ENCODE peak calls at places on chromosomes 6 and 20, in nine cellular contexts. Z, C, P, S, R, M, O, K and L are unnamed samples. For H3K9me3, the result is how much of the 10 kb centered on the place peaks cover.

GRCh38 chr6:169099411-169100202 is 154.0 kb downstream of the THBS2 start:
- DNase-seq in Z (no peak), C (no peak), P (peak), S (no peak), R (no peak), M (no peak), O (peak), K (peak), L (no peak)

GRCh38 chr6:30219244-30219643 is 6.0 kb upstream of the TRIM26 start:
- DNase-seq in Z (peak), C (no peak), P (peak), S (no peak), R (no peak), M (peak), O (peak), K (peak), L (peak)

GRCh38 chr6:136947037-136947436 is 24.9 kb downstream of the SLC35D3 start:
- DNase-seq in Z (no peak), C (no peak), P (no peak), S (no peak), R (no peak), M (no peak), O (no peak), K (no peak), L (no peak)

GRCh38 chr20:52731086-52731485 is 241.1 kb upstream of the TSHZ2 start:
- DNase-seq in Z (no peak), C (no peak), P (no peak), S (no peak), R (no peak), M (no peak), O (no peak), K (no peak), L (no peak)

GRCh38 chr6:127855542-127856159 is 45.2 kb downstream of the THEMIS start:
- DNase-seq in Z (peak), C (no peak), P (peak), S (no peak), R (no peak), M (peak), O (peak), K (no peak), L (peak)

GRCh38 chr6:107118976-107119375 is 3.7 kb upstream of the BEND3 start:
- DNase-seq in Z (peak), C (no peak), P (no peak), S (no peak), R (no peak), M (no peak), O (peak), K (no peak), L (no peak)

GRCh38 chr6:136012948-136013347 is 161.4 kb downstream of the PDE7B start:
- DNase-seq in Z (no peak), C (no peak), P (peak), S (no peak), R (no peak), M (no peak), O (no peak), K (no peak), L (no peak)

GRCh38 chr20:9532069-9532809 is 17.8 kb downstream of the LAMP5 start:
- DNase-seq in Z (no peak), C (no peak), P (no peak), S (no peak), R (no peak), M (no peak), O (no peak), K (no peak), L (no peak)

GRCh38 chr6:24901698-24902328 is 33.9 kb downstream of the RIPOR2 start:
- DNase-seq in Z (no peak), C (no peak), P (no peak), S (no peak), R (no peak), M (no peak), O (no peak), K (no peak), L (no peak)

GRCh38 chr20:2386516-2387179 is 5.9 kb downstream of the TGM6 start:
- DNase-seq in Z (no peak), C (no peak), P (peak), S (no peak), R (no peak), M (no peak), O (peak), K (peak), L (no peak)

GRCh38 chr6:135423649-135424128 is 73.9 kb downstream of the AHI1 start:
- DNase-seq in Z (peak), C (no peak), P (peak), S (no peak), R (no peak), M (no peak), O (peak), K (peak), L (no peak)

GRCh38 chr20:25120920-25121319 is 39.0 kb upstream of the VSX1 start:
- DNase-seq in Z (no peak), C (no peak), P (no peak), S (no peak), R (no peak), M (no peak), O (no peak), K (no peak), L (no peak)

GRCh38 chr6:8017705-8018104 is 46.5 kb downstream of the BLOC1S5 start:
- DNase-seq in Z (no peak), C (no peak), P (no peak), S (no peak), R (no peak), M (no peak), O (no peak), K (no peak), L (no peak)

GRCh38 chr20:35735828-35736470 is 6.1 kb downstream of the RBM39 start:
- DNase-seq in Z (no peak), C (no peak), P (peak), S (no peak), R (no peak), M (no peak), O (no peak), K (no peak), L (no peak)

GRCh38 chr6:148682252-148682651 is 64.6 kb upstream of the UST start:
- DNase-seq in Z (no peak), C (no peak), P (no peak), S (no peak), R (no peak), M (no peak), O (no peak), K (no peak), L (no peak)

GRCh38 chr6:89035252-89036106 is 45.1 kb upstream of the PNRC1 start:
- DNase-seq in Z (peak), C (peak), P (peak), S (peak), R (peak), M (no peak), O (peak), K (peak), L (no peak)

GRCh38 chr6:91646649-91647048 is 1059.8 kb upstream of the MAP3K7 start:
- DNase-seq in Z (peak), C (no peak), P (no peak), S (no peak), R (no peak), M (no peak), O (no peak), K (no peak), L (no peak)
- H3K9me3 ChIP-seq in Z (under half), C (under half), P (under half), S (under half), R (under half), M (under half), O (under half), K (under half), L (under half)

GRCh38 chr6:155949256-155949655 is 493.6 kb upstream of the NOX3 start:
- DNase-seq in Z (no peak), C (no peak), P (no peak), S (no peak), R (no peak), M (no peak), O (no peak), K (no peak), L (no peak)

GRCh38 chr6:155946860-155947259 is 491.2 kb upstream of the NOX3 start:
- DNase-seq in Z (no peak), C (no peak), P (no peak), S (no peak), R (no peak), M (no peak), O (no peak), K (no peak), L (no peak)

GRCh38 chr6:155939253-155939652 is 483.6 kb upstream of the NOX3 start:
- DNase-seq in Z (no peak), C (no peak), P (no peak), S (no peak), R (no peak), M (no peak), O (no peak), K (no peak), L (no peak)

DNA sequence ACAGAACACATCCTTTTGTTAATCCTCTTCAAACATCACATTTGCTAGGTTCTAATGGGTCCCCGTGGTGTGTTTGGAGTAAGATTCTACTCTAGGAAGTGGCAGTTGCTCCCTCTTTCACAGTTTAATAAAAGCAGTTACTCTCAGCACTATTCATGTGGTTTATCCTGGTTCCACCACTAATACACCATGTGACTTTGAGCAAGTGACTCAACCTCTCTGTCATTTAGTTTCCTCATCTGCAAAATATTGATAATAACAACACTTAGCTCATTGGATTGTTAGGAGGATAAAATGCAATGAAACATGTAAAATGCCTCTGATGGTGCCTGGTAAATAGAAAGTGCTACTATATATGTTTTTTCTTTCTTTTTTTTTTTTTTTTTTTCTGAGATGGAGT is 488.0 kb upstream of the NOX3 start:
- DNase-seq in Z (no peak), C (no peak), P (no peak), S (no peak), R (no peak), M (no peak), O (no peak), K (peak), L (no peak)
- H3K9me3 ChIP-seq in Z (under half), C (under half), P (under half), S (under half), R (under half), M (under half), O (under half), K (under half), L (under half)

GRCh38 chr6:167664678-167665445 is 161.8 kb upstream of the AFDN start:
- DNase-seq in Z (no peak), C (no peak), P (no peak), S (no peak), R (peak), M (no peak), O (no peak), K (no peak), L (no peak)
- H3K9me3 ChIP-seq in Z (under half), C (under half), P (under half), S (under half), R (under half), M (under half), O (under half), K (under half), L (under half)

DNA sequence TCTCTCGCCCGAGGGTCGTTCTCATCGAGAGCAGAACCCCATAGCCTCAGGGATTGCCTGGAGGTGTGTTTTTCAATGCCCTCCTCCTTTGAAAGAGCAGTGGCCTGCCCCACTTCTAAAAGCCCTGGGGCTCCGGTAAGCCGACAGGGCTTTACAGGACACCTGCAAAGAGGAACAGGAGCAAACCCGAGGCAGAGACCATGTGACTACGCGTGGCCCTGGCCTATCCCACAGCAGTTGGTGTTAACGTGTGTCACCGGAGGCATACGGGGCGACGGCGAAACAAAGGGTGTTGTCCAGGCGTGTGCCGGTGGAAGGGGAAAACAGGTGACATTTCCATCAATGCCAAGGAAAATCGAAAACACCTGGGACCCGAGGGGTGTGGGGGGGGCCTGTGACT is 972.9 kb upstream of the DEFB115 start:
- DNase-seq in Z (no peak), C (no peak), P (no peak), S (no peak), R (no peak), M (no peak), O (no peak), K (no peak), L (no peak)
- H3K9me3 ChIP-seq in Z (under half), C (under half), P (under half), S (under half), R (under half), M (under half), O (under half), K (under half), L (under half)

DNA sequence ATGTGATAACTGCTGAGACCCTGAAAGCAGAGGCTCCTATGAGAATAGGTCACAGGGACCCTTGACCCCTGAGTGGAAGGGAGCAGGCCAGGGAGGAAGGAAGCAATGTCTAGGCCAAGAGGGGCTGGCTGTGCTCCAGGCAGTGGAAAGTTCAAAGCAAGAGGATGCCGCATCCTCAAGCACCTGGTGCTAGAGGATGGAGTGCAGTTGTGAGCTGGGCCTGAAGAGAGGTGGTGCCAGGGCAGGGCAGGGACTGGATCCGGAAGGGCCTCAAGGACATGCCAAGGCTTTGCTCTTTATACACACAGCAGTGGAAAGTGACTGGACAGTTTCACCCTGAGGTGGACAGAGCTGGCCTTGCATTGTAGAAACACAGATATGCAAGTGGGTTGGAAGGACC is 97.0 kb downstream of the SLC22A3 start:
- DNase-seq in Z (no peak), C (no peak), P (no peak), S (no peak), R (no peak), M (no peak), O (no peak), K (no peak), L (no peak)
- H3K9me3 ChIP-seq in Z (under half), C (under half), P (under half), S (under half), R (under half), M (under half), O (under half), K (under half), L (under half)

GRCh38 chr20:53971096-53971683 is 99.2 kb downstream of the BCAS1 start:
- DNase-seq in Z (no peak), C (no peak), P (no peak), S (no peak), R (no peak), M (no peak), O (no peak), K (no peak), L (no peak)

GRCh38 chr20:53967527-53967926 is 102.9 kb downstream of the BCAS1 start:
- DNase-seq in Z (no peak), C (no peak), P (no peak), S (no peak), R (no peak), M (no peak), O (no peak), K (no peak), L (no peak)

GRCh38 chr20:53974785-53975555 is 95.4 kb downstream of the BCAS1 start:
- DNase-seq in Z (no peak), C (no peak), P (no peak), S (no peak), R (no peak), M (no peak), O (no peak), K (no peak), L (no peak)

GRCh38 chr20:53975761-53976160 is 94.6 kb downstream of the BCAS1 start:
- DNase-seq in Z (no peak), C (no peak), P (no peak), S (no peak), R (no peak), M (no peak), O (no peak), K (no peak), L (no peak)

GRCh38 chr20:53972179-53972578 is 98.2 kb downstream of the BCAS1 start:
- DNase-seq in Z (peak), C (no peak), P (no peak), S (no peak), R (no peak), M (no peak), O (no peak), K (no peak), L (no peak)
- H3K9me3 ChIP-seq in Z (under half), C (under half), P (under half), S (under half), R (under half), M (under half), O (under half), K (under half), L (under half)

GRCh38 chr20:36992802-36993334 is 41.4 kb upstream of the SAMHD1 start:
- DNase-seq in Z (no peak), C (no peak), P (no peak), S (no peak), R (no peak), M (no peak), O (no peak), K (no peak), L (no peak)
- H3K9me3 ChIP-seq in Z (under half), C (under half), P (under half), S (under half), R (under half), M (under half), O (under half), K (under half), L (under half)